ENCODE peak calls at places on chromosome 15, in four cellular contexts. One of them, this sample, is unnamed.

GRCh38 chr15:74464216-74464615 is 3.3 kb upstream of the UBL7 start:
- DNase-seq in A673: no peak
- DNase-seq in GM12878: peak
- DNase-seq in left lung: no peak
- DNase-seq in this sample: no peak

GRCh38 chr15:90871097-90871715 is 2.8 kb downstream of the FURIN start:
- DNase-seq in A673: peak
- DNase-seq in GM12878: no peak
- DNase-seq in left lung: peak
- DNase-seq in this sample: no peak

GRCh38 chr15:80913541-80913940 is 76.1 kb downstream of the MESD start:
- DNase-seq in A673: no peak
- DNase-seq in GM12878: no peak
- DNase-seq in left lung: no peak
- DNase-seq in this sample: no peak

GRCh38 chr15:74243431-74243830 is 7.3 kb downstream of the CCDC33 start:
- DNase-seq in A673: no peak
- DNase-seq in GM12878: no peak
- DNase-seq in left lung: no peak
- DNase-seq in this sample: no peak

GRCh38 chr15:60389261-60390077 is 8.3 kb downstream of the ANXA2 start:
- DNase-seq in A673: no peak
- DNase-seq in GM12878: peak
- DNase-seq in left lung: no peak
- DNase-seq in this sample: peak

GRCh38 chr15:90407871-90408317 is 19.9 kb downstream of the IQGAP1 start:
- DNase-seq in A673: no peak
- DNase-seq in GM12878: no peak
- DNase-seq in left lung: no peak
- DNase-seq in this sample: peak

GRCh38 chr15:61075741-61076140 is 153.4 kb downstream of the RORA start:
- DNase-seq in A673: no peak
- DNase-seq in GM12878: no peak
- DNase-seq in left lung: no peak
- DNase-seq in this sample: no peak

GRCh38 chr15:83515171-83515570 is 68.0 kb downstream of the SH3GL3 start:
- DNase-seq in A673: no peak
- DNase-seq in GM12878: no peak
- DNase-seq in left lung: no peak
- DNase-seq in this sample: no peak

GRCh38 chr15:60006203-60006782 is 2.2 kb downstream of the FOXB1 start:
- DNase-seq in A673: peak
- DNase-seq in GM12878: no peak
- DNase-seq in left lung: peak
- DNase-seq in this sample: peak

GRCh38 chr15:70220444-70220937 is 122.8 kb upstream of the TLE3 start:
- DNase-seq in A673: no peak
- DNase-seq in GM12878: no peak
- DNase-seq in left lung: no peak
- DNase-seq in this sample: no peak

DNA sequence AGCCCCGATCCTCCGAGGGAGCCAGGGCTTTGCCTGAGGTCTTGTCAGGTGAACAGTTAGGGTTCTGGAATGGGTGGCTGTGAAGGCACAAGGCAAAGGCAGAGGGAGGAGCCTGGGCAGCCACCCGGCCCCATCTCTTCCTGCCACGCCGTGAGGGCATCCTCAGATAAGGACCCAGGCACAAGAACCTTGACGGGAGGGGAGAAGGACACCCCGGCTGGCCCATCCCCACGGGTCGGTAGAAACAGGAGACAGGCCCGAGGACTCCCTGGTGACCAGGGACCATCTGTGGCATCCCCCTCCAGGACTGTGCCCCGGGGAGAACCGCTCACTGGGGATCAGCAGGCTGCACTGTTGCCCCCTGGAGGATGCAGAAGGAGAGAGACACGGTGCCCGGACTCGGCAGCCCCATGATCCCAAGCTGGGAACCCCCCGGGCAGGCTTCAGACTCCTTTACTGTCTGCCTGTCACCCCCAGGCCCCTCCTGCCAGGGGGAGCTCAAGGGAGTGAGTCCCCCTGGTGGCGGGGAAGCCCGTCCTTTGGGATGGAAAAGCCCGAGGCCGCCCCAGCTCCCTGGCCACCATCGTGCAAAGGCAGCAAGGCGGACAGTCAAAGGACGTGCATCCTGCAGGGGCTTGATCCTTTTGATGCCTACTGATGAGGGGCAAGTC is 12.3 kb upstream of the PCSK6 start:
- DNase-seq in A673: peak
- DNase-seq in GM12878: no peak
- DNase-seq in left lung: no peak
- DNase-seq in this sample: peak
- H3K4me3 ChIP-seq in A673: no peak
- H3K4me3 ChIP-seq in GM12878: no peak
- H3K4me3 ChIP-seq in left lung: no peak
- H3K4me3 ChIP-seq in this sample: no peak

GRCh38 chr15:100849021-100849831 is 30.4 kb upstream of the ALDH1A3 start:
- DNase-seq in A673: peak
- DNase-seq in GM12878: no peak
- DNase-seq in left lung: peak
- DNase-seq in this sample: peak
- TF ChIP-seq CTCF in A673: peak
- TF ChIP-seq CTCF in GM12878: peak
- TF ChIP-seq CTCF in left lung: no peak
- TF ChIP-seq CTCF in this sample: peak

DNA sequence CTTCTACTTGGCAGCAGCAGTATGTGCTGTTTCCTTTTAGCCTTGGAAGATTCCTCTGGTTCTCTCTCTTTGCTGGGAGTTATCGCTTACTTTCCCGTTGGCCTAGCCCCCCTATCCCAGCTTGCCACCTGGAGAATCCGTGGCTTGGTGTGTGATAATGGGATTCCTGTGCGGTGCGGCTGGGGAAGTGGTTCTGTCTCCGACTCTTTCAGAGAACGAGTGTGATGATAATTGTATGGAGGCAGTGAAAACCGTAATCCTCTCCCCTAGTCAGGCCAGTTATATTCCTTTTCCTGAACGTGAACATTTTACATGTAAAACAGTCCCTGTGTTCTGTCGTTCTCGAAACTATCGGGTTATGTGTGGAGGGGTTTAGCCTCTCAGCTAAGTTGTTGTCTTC is 300.1 kb upstream of the C2CD4B start:
- DNase-seq in A673: no peak
- DNase-seq in GM12878: no peak
- DNase-seq in left lung: no peak
- DNase-seq in this sample: no peak
- H3K4me3 ChIP-seq in A673: no peak
- H3K4me3 ChIP-seq in GM12878: no peak
- H3K4me3 ChIP-seq in left lung: no peak
- H3K4me3 ChIP-seq in this sample: peak

GRCh38 chr15:46682969-46683791 is 1034.1 kb upstream of the SEMA6D start:
- DNase-seq in A673: no peak
- DNase-seq in GM12878: no peak
- DNase-seq in left lung: no peak
- DNase-seq in this sample: no peak
- TF ChIP-seq CTCF in A673: no peak
- TF ChIP-seq CTCF in GM12878: no peak
- TF ChIP-seq CTCF in left lung: no peak
- TF ChIP-seq CTCF in this sample: no peak

DNA sequence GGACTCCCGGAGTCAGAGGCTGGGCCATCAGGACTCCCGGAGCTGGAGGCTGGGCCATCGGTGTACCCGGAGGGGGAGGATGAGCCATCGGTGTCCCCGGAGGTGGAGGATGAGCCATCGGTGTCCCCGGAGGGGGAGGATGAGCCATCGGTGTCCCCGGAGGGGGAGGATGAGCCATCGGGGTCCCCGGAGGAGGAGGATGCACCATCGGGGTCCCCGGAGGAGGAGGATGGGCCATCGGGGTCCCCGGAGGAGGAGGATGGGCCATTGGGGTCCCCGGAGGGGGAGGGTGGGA is 719 bp downstream of the MAGEL2 start:
- DNase-seq in A673: no peak
- DNase-seq in GM12878: no peak
- DNase-seq in left lung: no peak
- DNase-seq in this sample: no peak
- H3K4me3 ChIP-seq in A673: no peak
- H3K4me3 ChIP-seq in GM12878: no peak
- H3K4me3 ChIP-seq in left lung: peak
- H3K4me3 ChIP-seq in this sample: no peak

This sample was measured in foreskin fibroblast.